ENCODE peak calls at places on chromosomes 6 and 20, in six cellular contexts. One of them, this sample, is unnamed.

GRCh38 chr6:132843316-132844040 is 29.1 kb downstream of the RPS12 start:
- DNase-seq in AG04450: no peak
- DNase-seq in lower leg skin: no peak
- DNase-seq in IMR-90: no peak
- DNase-seq in GM12865: no peak
- DNase-seq in esophagus muscularis mucosa: no peak
- DNase-seq in this sample: no peak

GRCh38 chr6:99119109-99120031 is 171.6 kb upstream of the FBXL4 start:
- DNase-seq in esophagus muscularis mucosa: no peak
- DNase-seq in IMR-90: peak
- DNase-seq in GM12865: peak
- DNase-seq in AG04450: peak
- DNase-seq in lower leg skin: no peak
- DNase-seq in this sample: peak

GRCh38 chr6:134077301-134077700 is 24.9 kb upstream of the SLC2A12 start:
- DNase-seq in lower leg skin: no peak
- DNase-seq in esophagus muscularis mucosa: no peak
- DNase-seq in AG04450: no peak
- DNase-seq in IMR-90: peak
- DNase-seq in GM12865: no peak
- DNase-seq in this sample: no peak

GRCh38 chr6:153090241-153090930 is 40.7 kb downstream of the RGS17 start:
- DNase-seq in GM12865: no peak
- DNase-seq in esophagus muscularis mucosa: no peak
- DNase-seq in IMR-90: peak
- DNase-seq in AG04450: peak
- DNase-seq in lower leg skin: no peak
- DNase-seq in this sample: no peak

GRCh38 chr6:112029045-112029822 is 24.7 kb upstream of the CCN6 start:
- DNase-seq in GM12865: peak
- DNase-seq in AG04450: peak
- DNase-seq in lower leg skin: no peak
- DNase-seq in esophagus muscularis mucosa: no peak
- DNase-seq in IMR-90: peak
- DNase-seq in this sample: peak

GRCh38 chr6:30618270-30618787 is 689 bp downstream of the MRPS18B start:
- DNase-seq in GM12865: peak
- DNase-seq in AG04450: no peak
- DNase-seq in lower leg skin: no peak
- DNase-seq in esophagus muscularis mucosa: no peak
- DNase-seq in IMR-90: no peak
- DNase-seq in this sample: no peak

GRCh38 chr6:36277946-36278465 is 8.1 kb downstream of the PNPLA1 start:
- DNase-seq in esophagus muscularis mucosa: no peak
- DNase-seq in AG04450: no peak
- DNase-seq in GM12865: no peak
- DNase-seq in IMR-90: no peak
- DNase-seq in lower leg skin: no peak
- DNase-seq in this sample: no peak

GRCh38 chr6:113291751-113292445 is 565.2 kb upstream of the MARCKS start:
- DNase-seq in GM12865: no peak
- DNase-seq in lower leg skin: no peak
- DNase-seq in esophagus muscularis mucosa: no peak
- DNase-seq in IMR-90: peak
- DNase-seq in AG04450: peak
- DNase-seq in this sample: no peak

GRCh38 chr6:90131614-90132423 is 164.8 kb downstream of the BACH2 start:
- DNase-seq in lower leg skin: peak
- DNase-seq in IMR-90: peak
- DNase-seq in GM12865: no peak
- DNase-seq in esophagus muscularis mucosa: no peak
- DNase-seq in AG04450: peak
- DNase-seq in this sample: no peak

GRCh38 chr6:27608916-27609883 is 136.3 kb upstream of the ZNF184 start:
- DNase-seq in esophagus muscularis mucosa: no peak
- DNase-seq in GM12865: peak
- DNase-seq in IMR-90: peak
- DNase-seq in lower leg skin: no peak
- DNase-seq in AG04450: no peak
- DNase-seq in this sample: peak

GRCh38 chr20:63264519-63264918 is 8.1 kb upstream of the ARFGAP1 start:
- DNase-seq in IMR-90: no peak
- DNase-seq in AG04450: no peak
- DNase-seq in GM12865: no peak
- DNase-seq in lower leg skin: no peak
- DNase-seq in esophagus muscularis mucosa: no peak
- DNase-seq in this sample: no peak

GRCh38 chr20:57073402-57073801 is 193.0 kb downstream of the BMP7 start:
- DNase-seq in AG04450: no peak
- DNase-seq in esophagus muscularis mucosa: no peak
- DNase-seq in IMR-90: no peak
- DNase-seq in GM12865: no peak
- DNase-seq in lower leg skin: no peak
- DNase-seq in this sample: no peak

GRCh38 chr6:20564269-20564668 is 30.0 kb downstream of the CDKAL1 start:
- DNase-seq in IMR-90: peak
- DNase-seq in esophagus muscularis mucosa: no peak
- DNase-seq in AG04450: no peak
- DNase-seq in lower leg skin: no peak
- DNase-seq in GM12865: peak
- DNase-seq in this sample: peak

GRCh38 chr6:144931172-144932035 is 646.3 kb downstream of the UTRN start:
- DNase-seq in GM12865: peak
- DNase-seq in IMR-90: peak
- DNase-seq in esophagus muscularis mucosa: no peak
- DNase-seq in lower leg skin: peak
- DNase-seq in AG04450: no peak
- DNase-seq in this sample: peak

GRCh38 chr6:1797801-1798200 is 188.1 kb downstream of the FOXC1 start:
- DNase-seq in AG04450: no peak
- DNase-seq in lower leg skin: no peak
- DNase-seq in esophagus muscularis mucosa: no peak
- DNase-seq in GM12865: peak
- DNase-seq in IMR-90: peak
- DNase-seq in this sample: no peak

GRCh38 chr6:131640100-131640499 is 3.0 kb downstream of the ENPP3 start:
- DNase-seq in GM12865: peak
- DNase-seq in esophagus muscularis mucosa: no peak
- DNase-seq in AG04450: no peak
- DNase-seq in lower leg skin: no peak
- DNase-seq in IMR-90: no peak
- DNase-seq in this sample: peak

GRCh38 chr6:134267917-134268361 is 50.0 kb downstream of the SGK1 start:
- DNase-seq in GM12865: no peak
- DNase-seq in esophagus muscularis mucosa: no peak
- DNase-seq in AG04450: no peak
- DNase-seq in lower leg skin: no peak
- DNase-seq in IMR-90: no peak
- DNase-seq in this sample: no peak

GRCh38 chr6:15621203-15622044 is 41.4 kb downstream of the DTNBP1 start:
- DNase-seq in lower leg skin: peak
- DNase-seq in GM12865: peak
- DNase-seq in AG04450: no peak
- DNase-seq in IMR-90: peak
- DNase-seq in esophagus muscularis mucosa: no peak
- DNase-seq in this sample: peak

GRCh38 chr6:144351741-144352140 is 66.6 kb downstream of the UTRN start:
- DNase-seq in AG04450: no peak
- DNase-seq in GM12865: no peak
- DNase-seq in esophagus muscularis mucosa: no peak
- DNase-seq in lower leg skin: no peak
- DNase-seq in IMR-90: no peak
- DNase-seq in this sample: no peak

GRCh38 chr6:122114733-122115132 is 284.7 kb upstream of the HSF2 start:
- DNase-seq in IMR-90: peak
- DNase-seq in GM12865: no peak
- DNase-seq in esophagus muscularis mucosa: no peak
- DNase-seq in AG04450: no peak
- DNase-seq in lower leg skin: no peak
- DNase-seq in this sample: no peak

GRCh38 chr6:99822741-99823512 is 171.1 kb downstream of the MCHR2 start:
- DNase-seq in lower leg skin: no peak
- DNase-seq in esophagus muscularis mucosa: no peak
- DNase-seq in IMR-90: peak
- DNase-seq in GM12865: peak
- DNase-seq in AG04450: peak
- DNase-seq in this sample: peak

GRCh38 chr20:13995841-13996240 is 525 bp downstream of the MACROD2 start:
- DNase-seq in GM12865: no peak
- DNase-seq in lower leg skin: no peak
- DNase-seq in IMR-90: no peak
- DNase-seq in AG04450: no peak
- DNase-seq in esophagus muscularis mucosa: no peak
- DNase-seq in this sample: no peak

GRCh38 chr20:57030611-57031600 is 235.5 kb downstream of the BMP7 start:
- DNase-seq in esophagus muscularis mucosa: no peak
- DNase-seq in GM12865: no peak
- DNase-seq in AG04450: no peak
- DNase-seq in IMR-90: peak
- DNase-seq in lower leg skin: no peak
- DNase-seq in this sample: no peak

DNA sequence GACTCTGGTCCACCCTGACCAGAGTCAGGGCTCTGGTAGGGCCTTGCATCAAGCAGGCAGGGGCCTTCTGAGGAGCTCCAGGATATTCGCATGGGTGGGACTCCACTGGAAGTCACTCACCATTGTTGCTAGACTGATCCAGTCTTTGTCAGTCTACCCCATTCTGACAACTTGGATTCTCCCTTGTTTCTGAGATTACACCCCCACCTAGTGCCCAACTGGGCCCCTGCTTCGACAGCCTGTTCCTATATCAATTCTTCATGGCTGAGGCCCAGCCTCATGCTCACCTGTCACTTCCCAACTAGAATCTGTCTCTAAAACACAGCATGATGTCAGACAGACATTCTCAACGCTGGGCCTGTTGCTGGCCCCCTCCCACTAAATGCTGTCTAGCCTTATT is 5.2 kb downstream of the SLC35D3 start:
- DNase-seq in lower leg skin: no peak
- DNase-seq in GM12865: peak
- DNase-seq in IMR-90: peak
- DNase-seq in esophagus muscularis mucosa: peak
- DNase-seq in AG04450: no peak
- DNase-seq in this sample: peak
- TF ChIP-seq CTCF in lower leg skin: no peak
- TF ChIP-seq CTCF in GM12865: peak
- TF ChIP-seq CTCF in IMR-90: peak
- TF ChIP-seq CTCF in esophagus muscularis mucosa: peak
- TF ChIP-seq CTCF in AG04450: peak
- TF ChIP-seq CTCF in this sample: peak

GRCh38 chr6:50030777-50031562 is 9.2 kb upstream of the DEFB110 start:
- DNase-seq in AG04450: no peak
- DNase-seq in GM12865: peak
- DNase-seq in IMR-90: peak
- DNase-seq in lower leg skin: no peak
- DNase-seq in esophagus muscularis mucosa: no peak
- DNase-seq in this sample: peak
- TF ChIP-seq CTCF in AG04450: peak
- TF ChIP-seq CTCF in GM12865: peak
- TF ChIP-seq CTCF in IMR-90: peak
- TF ChIP-seq CTCF in lower leg skin: no peak
- TF ChIP-seq CTCF in esophagus muscularis mucosa: no peak
- TF ChIP-seq CTCF in this sample: no peak

GRCh38 chr20:58701431-58702160 is 9.0 kb downstream of the NPEPL1 start:
- DNase-seq in IMR-90: no peak
- DNase-seq in AG04450: no peak
- DNase-seq in lower leg skin: no peak
- DNase-seq in GM12865: no peak
- DNase-seq in esophagus muscularis mucosa: no peak
- DNase-seq in this sample: no peak

GRCh38 chr20:58700823-58701222 is 8.2 kb downstream of the NPEPL1 start:
- DNase-seq in GM12865: no peak
- DNase-seq in esophagus muscularis mucosa: no peak
- DNase-seq in AG04450: no peak
- DNase-seq in IMR-90: no peak
- DNase-seq in lower leg skin: no peak
- DNase-seq in this sample: no peak

GRCh38 chr20:58702161-58702510 is 9.5 kb downstream of the NPEPL1 start:
- DNase-seq in esophagus muscularis mucosa: no peak
- DNase-seq in GM12865: no peak
- DNase-seq in lower leg skin: no peak
- DNase-seq in IMR-90: no peak
- DNase-seq in AG04450: no peak
- DNase-seq in this sample: no peak

GRCh38 chr20:58703765-58704331 is 11.2 kb downstream of the NPEPL1 start:
- DNase-seq in AG04450: no peak
- DNase-seq in esophagus muscularis mucosa: no peak
- DNase-seq in lower leg skin: no peak
- DNase-seq in GM12865: no peak
- DNase-seq in IMR-90: no peak
- DNase-seq in this sample: no peak

DNA sequence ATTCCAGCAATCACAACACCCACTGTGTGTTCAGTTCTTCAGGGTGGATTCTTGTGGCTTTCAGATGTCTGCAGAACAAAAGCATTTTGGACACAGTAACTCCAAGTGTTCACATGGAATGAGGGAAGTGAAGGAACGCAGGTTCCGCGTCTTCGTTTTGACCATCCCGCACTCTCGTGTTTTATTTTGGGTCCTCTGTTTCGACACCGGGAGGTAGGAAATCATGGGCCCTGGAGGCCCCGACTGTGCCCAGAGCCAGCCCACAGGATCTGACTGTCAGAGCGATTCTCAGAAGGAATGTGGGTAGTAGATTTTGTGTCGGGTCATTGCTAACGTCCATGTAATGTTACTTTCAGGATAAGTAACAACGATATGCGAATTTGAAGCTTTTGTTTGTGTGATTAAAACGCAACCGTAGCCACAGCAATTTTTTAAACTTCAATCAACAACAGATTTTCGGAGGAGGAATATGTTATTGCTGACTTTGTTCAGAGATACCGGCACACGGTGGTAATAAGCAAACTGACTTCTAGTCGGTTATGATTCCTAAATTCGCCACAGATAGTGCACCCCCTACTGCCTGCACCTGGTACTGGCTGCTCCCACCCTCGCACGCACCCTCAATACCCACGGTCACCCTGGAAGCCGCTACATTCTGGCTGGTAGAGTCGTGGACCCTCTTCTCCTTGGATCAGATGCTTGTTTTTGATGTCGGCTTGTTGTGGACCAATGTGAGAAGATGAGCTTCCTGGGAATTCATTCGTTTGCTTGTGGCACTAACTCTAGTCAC is 10.5 kb downstream of the NPEPL1 start:
- DNase-seq in lower leg skin: no peak
- DNase-seq in esophagus muscularis mucosa: no peak
- DNase-seq in GM12865: no peak
- DNase-seq in IMR-90: no peak
- DNase-seq in AG04450: no peak
- DNase-seq in this sample: no peak
- TF ChIP-seq CTCF in lower leg skin: no peak
- TF ChIP-seq CTCF in esophagus muscularis mucosa: peak
- TF ChIP-seq CTCF in GM12865: peak
- TF ChIP-seq CTCF in IMR-90: no peak
- TF ChIP-seq CTCF in AG04450: peak
- TF ChIP-seq CTCF in this sample: no peak

DNA sequence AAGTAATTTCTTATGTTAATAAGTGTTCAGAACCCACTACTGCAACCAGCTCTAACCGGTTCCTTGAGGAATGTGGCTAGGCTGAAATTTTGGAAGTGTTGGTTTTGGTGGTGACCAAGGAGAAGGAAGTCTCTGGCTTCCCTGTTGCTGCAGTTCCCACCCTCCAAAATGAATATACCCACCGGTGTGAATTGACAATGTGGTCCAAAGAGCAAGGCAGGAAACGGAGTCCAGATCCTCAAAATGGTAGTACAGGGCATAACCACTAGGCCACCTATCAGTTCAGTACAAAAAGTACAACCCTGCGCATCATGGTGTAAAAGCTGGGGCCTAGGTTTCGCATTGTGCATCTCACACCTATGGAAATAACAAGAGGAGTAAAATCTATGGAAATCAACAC is 2.8 kb downstream of the ADNP start:
- DNase-seq in lower leg skin: no peak
- DNase-seq in esophagus muscularis mucosa: no peak
- DNase-seq in AG04450: no peak
- DNase-seq in GM12865: peak
- DNase-seq in IMR-90: no peak
- DNase-seq in this sample: no peak
- TF ChIP-seq CTCF in lower leg skin: no peak
- TF ChIP-seq CTCF in esophagus muscularis mucosa: no peak
- TF ChIP-seq CTCF in AG04450: no peak
- TF ChIP-seq CTCF in GM12865: peak
- TF ChIP-seq CTCF in IMR-90: no peak
- TF ChIP-seq CTCF in this sample: no peak

This sample was measured in GM13976.